ENCODE peak calls at places on chromosomes 6 and 20, in ten cellular contexts. One of them, this sample, is unnamed.

GRCh38 chr6:146027586-146028249 is 1.1 kb upstream of the GRM1 start:
- DNase-seq in heart right ventricle: no peak
- DNase-seq in SJSA1: no peak
- DNase-seq in tibial artery: no peak
- DNase-seq in breast epithelium: no peak
- DNase-seq in CD4-positive, alpha-beta memory T cell: no peak
- DNase-seq in MM.1S: no peak
- DNase-seq in NB4: no peak
- DNase-seq in choroid plexus epithelial cell: peak
- DNase-seq in A549: peak
- DNase-seq in this sample: peak

GRCh38 chr20:36881888-36882287 is 6.0 kb downstream of the TLDC2 start:
- DNase-seq in heart right ventricle: no peak
- DNase-seq in SJSA1: no peak
- DNase-seq in tibial artery: no peak
- DNase-seq in breast epithelium: no peak
- DNase-seq in CD4-positive, alpha-beta memory T cell: no peak
- DNase-seq in MM.1S: no peak
- DNase-seq in NB4: no peak
- DNase-seq in choroid plexus epithelial cell: no peak
- DNase-seq in A549: no peak
- DNase-seq in this sample: peak

GRCh38 chr20:1291191-1291741 is 25.2 kb downstream of the SNPH start:
- DNase-seq in heart right ventricle: no peak
- DNase-seq in SJSA1: peak
- DNase-seq in tibial artery: no peak
- DNase-seq in breast epithelium: no peak
- DNase-seq in CD4-positive, alpha-beta memory T cell: no peak
- DNase-seq in MM.1S: no peak
- DNase-seq in NB4: no peak
- DNase-seq in choroid plexus epithelial cell: peak
- DNase-seq in A549: no peak
- DNase-seq in this sample: no peak

GRCh38 chr6:122563364-122564052 is 46.7 kb upstream of the PKIB start:
- DNase-seq in heart right ventricle: no peak
- DNase-seq in SJSA1: no peak
- DNase-seq in tibial artery: no peak
- DNase-seq in breast epithelium: no peak
- DNase-seq in CD4-positive, alpha-beta memory T cell: no peak
- DNase-seq in MM.1S: no peak
- DNase-seq in NB4: no peak
- DNase-seq in choroid plexus epithelial cell: no peak
- DNase-seq in A549: no peak
- DNase-seq in this sample: no peak

GRCh38 chr6:129248976-129249375 is 366.0 kb downstream of the LAMA2 start:
- DNase-seq in heart right ventricle: no peak
- DNase-seq in SJSA1: no peak
- DNase-seq in tibial artery: no peak
- DNase-seq in breast epithelium: no peak
- DNase-seq in CD4-positive, alpha-beta memory T cell: no peak
- DNase-seq in MM.1S: no peak
- DNase-seq in NB4: no peak
- DNase-seq in choroid plexus epithelial cell: no peak
- DNase-seq in A549: no peak
- DNase-seq in this sample: no peak

GRCh38 chr20:63739129-63740069 is at the start of gene SLC2A4RG:
- DNase-seq in heart right ventricle: peak
- DNase-seq in SJSA1: peak
- DNase-seq in tibial artery: peak
- DNase-seq in breast epithelium: peak
- DNase-seq in CD4-positive, alpha-beta memory T cell: peak
- DNase-seq in MM.1S: peak
- DNase-seq in NB4: peak
- DNase-seq in choroid plexus epithelial cell: peak
- DNase-seq in A549: peak
- DNase-seq in this sample: peak

GRCh38 chr6:146184701-146185100 is 155.8 kb downstream of the GRM1 start:
- DNase-seq in heart right ventricle: no peak
- DNase-seq in SJSA1: no peak
- DNase-seq in tibial artery: no peak
- DNase-seq in breast epithelium: no peak
- DNase-seq in CD4-positive, alpha-beta memory T cell: no peak
- DNase-seq in MM.1S: no peak
- DNase-seq in NB4: no peak
- DNase-seq in choroid plexus epithelial cell: no peak
- DNase-seq in A549: no peak
- DNase-seq in this sample: no peak

GRCh38 chr6:160972111-160972510 is 19.5 kb upstream of the MAP3K4 start:
- DNase-seq in heart right ventricle: no peak
- DNase-seq in SJSA1: no peak
- DNase-seq in tibial artery: no peak
- DNase-seq in breast epithelium: no peak
- DNase-seq in CD4-positive, alpha-beta memory T cell: no peak
- DNase-seq in MM.1S: peak
- DNase-seq in NB4: peak
- DNase-seq in choroid plexus epithelial cell: peak
- DNase-seq in A549: no peak
- DNase-seq in this sample: no peak

GRCh38 chr6:110656492-110656891 is 158.8 kb downstream of the CDK19 start:
- DNase-seq in heart right ventricle: no peak
- DNase-seq in SJSA1: no peak
- DNase-seq in tibial artery: no peak
- DNase-seq in breast epithelium: no peak
- DNase-seq in CD4-positive, alpha-beta memory T cell: no peak
- DNase-seq in MM.1S: no peak
- DNase-seq in NB4: no peak
- DNase-seq in choroid plexus epithelial cell: no peak
- DNase-seq in A549: no peak
- DNase-seq in this sample: no peak

GRCh38 chr6:91608428-91608827 is 1021.6 kb upstream of the MAP3K7 start:
- DNase-seq in heart right ventricle: no peak
- DNase-seq in SJSA1: no peak
- DNase-seq in tibial artery: no peak
- DNase-seq in breast epithelium: no peak
- DNase-seq in CD4-positive, alpha-beta memory T cell: no peak
- DNase-seq in MM.1S: no peak
- DNase-seq in NB4: no peak
- DNase-seq in choroid plexus epithelial cell: no peak
- DNase-seq in A549: no peak
- DNase-seq in this sample: no peak

GRCh38 chr20:18058661-18059467 is 1.1 kb upstream of the OVOL2 start:
- DNase-seq in heart right ventricle: no peak
- DNase-seq in SJSA1: no peak
- DNase-seq in tibial artery: no peak
- DNase-seq in breast epithelium: peak
- DNase-seq in CD4-positive, alpha-beta memory T cell: no peak
- DNase-seq in MM.1S: no peak
- DNase-seq in NB4: peak
- DNase-seq in choroid plexus epithelial cell: no peak
- DNase-seq in A549: peak
- DNase-seq in this sample: peak

GRCh38 chr20:12153616-12154015 is 235.9 kb downstream of the BTBD3 start:
- DNase-seq in heart right ventricle: no peak
- DNase-seq in SJSA1: no peak
- DNase-seq in tibial artery: no peak
- DNase-seq in breast epithelium: no peak
- DNase-seq in CD4-positive, alpha-beta memory T cell: no peak
- DNase-seq in MM.1S: no peak
- DNase-seq in NB4: no peak
- DNase-seq in choroid plexus epithelial cell: peak
- DNase-seq in A549: no peak
- DNase-seq in this sample: no peak

GRCh38 chr20:38044685-38045084 is 11.1 kb downstream of the RPRD1B start:
- DNase-seq in heart right ventricle: no peak
- DNase-seq in SJSA1: no peak
- DNase-seq in tibial artery: no peak
- DNase-seq in breast epithelium: no peak
- DNase-seq in CD4-positive, alpha-beta memory T cell: no peak
- DNase-seq in MM.1S: no peak
- DNase-seq in NB4: no peak
- DNase-seq in choroid plexus epithelial cell: no peak
- DNase-seq in A549: no peak
- DNase-seq in this sample: no peak

GRCh38 chr6:151324079-151324825 is 67.1 kb downstream of the ZBTB2 start:
- DNase-seq in heart right ventricle: peak
- DNase-seq in SJSA1: peak
- DNase-seq in tibial artery: peak
- DNase-seq in breast epithelium: peak
- DNase-seq in CD4-positive, alpha-beta memory T cell: peak
- DNase-seq in MM.1S: peak
- DNase-seq in NB4: peak
- DNase-seq in choroid plexus epithelial cell: peak
- DNase-seq in A549: peak
- DNase-seq in this sample: peak

GRCh38 chr6:151330130-151330715 is 61.1 kb downstream of the ZBTB2 start:
- DNase-seq in heart right ventricle: no peak
- DNase-seq in SJSA1: no peak
- DNase-seq in tibial artery: no peak
- DNase-seq in breast epithelium: no peak
- DNase-seq in CD4-positive, alpha-beta memory T cell: no peak
- DNase-seq in MM.1S: no peak
- DNase-seq in NB4: no peak
- DNase-seq in choroid plexus epithelial cell: peak
- DNase-seq in A549: no peak
- DNase-seq in this sample: no peak

GRCh38 chr6:151325075-151326050 is 66.0 kb downstream of the ZBTB2 start:
- DNase-seq in heart right ventricle: peak
- DNase-seq in SJSA1: peak
- DNase-seq in tibial artery: peak
- DNase-seq in breast epithelium: peak
- DNase-seq in CD4-positive, alpha-beta memory T cell: peak
- DNase-seq in MM.1S: no peak
- DNase-seq in NB4: no peak
- DNase-seq in choroid plexus epithelial cell: peak
- DNase-seq in A549: peak
- DNase-seq in this sample: peak

GRCh38 chr6:151322570-151322969 is 68.8 kb downstream of the ZBTB2 start:
- DNase-seq in heart right ventricle: no peak
- DNase-seq in SJSA1: no peak
- DNase-seq in tibial artery: no peak
- DNase-seq in breast epithelium: no peak
- DNase-seq in CD4-positive, alpha-beta memory T cell: no peak
- DNase-seq in MM.1S: no peak
- DNase-seq in NB4: no peak
- DNase-seq in choroid plexus epithelial cell: no peak
- DNase-seq in A549: peak
- DNase-seq in this sample: no peak

GRCh38 chr6:151327079-151327478 is 64.3 kb downstream of the ZBTB2 start:
- DNase-seq in heart right ventricle: no peak
- DNase-seq in SJSA1: no peak
- DNase-seq in tibial artery: no peak
- DNase-seq in breast epithelium: no peak
- DNase-seq in CD4-positive, alpha-beta memory T cell: no peak
- DNase-seq in MM.1S: no peak
- DNase-seq in NB4: no peak
- DNase-seq in choroid plexus epithelial cell: no peak
- DNase-seq in A549: no peak
- DNase-seq in this sample: no peak
- H3K4me3 ChIP-seq in heart right ventricle: no peak
- H3K4me3 ChIP-seq in SJSA1: no peak
- H3K4me3 ChIP-seq in tibial artery: no peak
- H3K4me3 ChIP-seq in breast epithelium: no peak
- H3K4me3 ChIP-seq in CD4-positive, alpha-beta memory T cell: no peak
- H3K4me3 ChIP-seq in MM.1S: no peak
- H3K4me3 ChIP-seq in NB4: no peak
- H3K4me3 ChIP-seq in choroid plexus epithelial cell: no peak
- H3K4me3 ChIP-seq in A549: peak
- H3K4me3 ChIP-seq in this sample: no peak

DNA sequence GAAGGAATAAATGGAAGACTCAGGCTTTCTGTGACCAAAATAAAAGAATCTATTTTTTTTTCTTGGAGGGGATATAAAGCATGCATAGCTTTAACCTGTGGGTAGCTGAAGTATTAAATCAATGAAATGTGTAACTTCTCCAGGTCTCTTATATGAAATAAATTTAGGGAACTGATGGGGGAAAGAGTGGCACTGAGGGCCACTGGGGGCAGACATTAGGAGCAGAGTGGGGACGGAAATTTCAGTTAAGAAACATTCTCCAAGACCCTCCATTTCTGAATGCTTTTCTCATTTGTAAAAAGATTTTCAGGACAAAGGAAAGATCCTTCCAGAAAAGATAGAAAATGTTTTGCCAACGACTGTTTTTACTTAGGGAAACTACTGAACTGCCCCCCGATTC is 131.0 kb downstream of the GPX5 start:
- DNase-seq in heart right ventricle: no peak
- DNase-seq in SJSA1: no peak
- DNase-seq in tibial artery: no peak
- DNase-seq in breast epithelium: no peak
- DNase-seq in CD4-positive, alpha-beta memory T cell: no peak
- DNase-seq in MM.1S: no peak
- DNase-seq in NB4: peak
- DNase-seq in choroid plexus epithelial cell: no peak
- DNase-seq in A549: no peak
- DNase-seq in this sample: no peak
- H3K4me3 ChIP-seq in heart right ventricle: no peak
- H3K4me3 ChIP-seq in SJSA1: no peak
- H3K4me3 ChIP-seq in tibial artery: no peak
- H3K4me3 ChIP-seq in breast epithelium: no peak
- H3K4me3 ChIP-seq in CD4-positive, alpha-beta memory T cell: no peak
- H3K4me3 ChIP-seq in MM.1S: peak
- H3K4me3 ChIP-seq in NB4: peak
- H3K4me3 ChIP-seq in choroid plexus epithelial cell: no peak
- H3K4me3 ChIP-seq in A549: no peak
- H3K4me3 ChIP-seq in this sample: no peak

DNA sequence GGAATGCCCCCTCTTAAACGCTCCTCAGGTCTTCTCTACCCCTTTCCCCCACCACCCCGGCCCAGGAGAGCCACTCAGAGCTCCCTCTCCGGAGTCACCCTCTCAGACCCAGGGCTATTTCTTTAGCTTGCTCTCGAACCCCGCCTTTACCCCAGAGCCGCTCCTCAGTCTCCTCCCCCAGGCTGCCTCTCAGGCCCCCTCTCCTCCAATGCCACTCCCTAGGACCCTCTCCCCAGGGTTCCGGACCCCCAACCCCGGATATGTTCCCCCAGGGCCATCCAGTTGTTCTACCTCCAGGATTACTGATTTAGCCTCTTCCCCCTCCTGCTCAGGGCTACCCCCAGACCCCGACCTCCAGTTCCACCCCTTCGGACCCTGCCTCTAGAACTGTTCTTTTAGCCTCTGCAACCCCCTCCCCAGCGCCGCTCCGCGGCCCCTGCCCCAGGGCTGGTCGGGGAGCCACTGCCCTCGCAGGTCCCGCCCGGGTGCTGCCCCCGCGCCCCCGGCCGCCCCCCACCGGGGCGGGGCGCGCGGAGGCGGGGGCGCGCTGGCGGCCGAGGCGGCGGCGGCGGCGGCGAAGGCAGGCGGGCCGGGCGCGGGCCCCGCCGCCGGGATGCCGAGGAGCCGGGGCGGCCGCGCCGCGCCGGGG is at the start of gene MMP24:
- DNase-seq in heart right ventricle: no peak
- DNase-seq in SJSA1: no peak
- DNase-seq in tibial artery: no peak
- DNase-seq in breast epithelium: no peak
- DNase-seq in CD4-positive, alpha-beta memory T cell: no peak
- DNase-seq in MM.1S: no peak
- DNase-seq in NB4: no peak
- DNase-seq in choroid plexus epithelial cell: no peak
- DNase-seq in A549: no peak
- DNase-seq in this sample: no peak
- H3K4me3 ChIP-seq in heart right ventricle: peak
- H3K4me3 ChIP-seq in SJSA1: peak
- H3K4me3 ChIP-seq in tibial artery: peak
- H3K4me3 ChIP-seq in breast epithelium: peak
- H3K4me3 ChIP-seq in CD4-positive, alpha-beta memory T cell: no peak
- H3K4me3 ChIP-seq in MM.1S: no peak
- H3K4me3 ChIP-seq in NB4: no peak
- H3K4me3 ChIP-seq in choroid plexus epithelial cell: peak
- H3K4me3 ChIP-seq in A549: peak
- H3K4me3 ChIP-seq in this sample: no peak

GRCh38 chr6:75344455-75344854 is 59.9 kb upstream of the TMEM30A start:
- DNase-seq in heart right ventricle: no peak
- DNase-seq in SJSA1: no peak
- DNase-seq in tibial artery: no peak
- DNase-seq in breast epithelium: no peak
- DNase-seq in CD4-positive, alpha-beta memory T cell: no peak
- DNase-seq in MM.1S: no peak
- DNase-seq in NB4: no peak
- DNase-seq in choroid plexus epithelial cell: no peak
- DNase-seq in A549: no peak
- DNase-seq in this sample: no peak
- H3K4me3 ChIP-seq in heart right ventricle: no peak
- H3K4me3 ChIP-seq in SJSA1: no peak
- H3K4me3 ChIP-seq in tibial artery: no peak
- H3K4me3 ChIP-seq in breast epithelium: no peak
- H3K4me3 ChIP-seq in CD4-positive, alpha-beta memory T cell: no peak
- H3K4me3 ChIP-seq in MM.1S: no peak
- H3K4me3 ChIP-seq in NB4: no peak
- H3K4me3 ChIP-seq in choroid plexus epithelial cell: no peak
- H3K4me3 ChIP-seq in A549: no peak
- H3K4me3 ChIP-seq in this sample: no peak

This sample was measured in pancreas.